ENCODE peak calls at places on chromosomes 12 and 14, in four cellular contexts. E is GDM1, L is neural crest cell, W is nucleus accumbens. O is an unnamed sample.
A peak's percentile ranks its signal among the peaks of the same experiment; 100 is the strongest.

GRCh38 chr12:15677696-15678095 is 111.5 kb downstream of the EPS8 start:
- DNase-seq in E (no peak), L (no peak), W (no peak), O (no peak)

GRCh38 chr12:121805171-121805687 is 1.4 kb downstream of the SETD1B start:
- DNase-seq in E (no peak), L (no peak), W (no peak), O (no peak)

GRCh38 chr14:37056473-37056872 is 115.9 kb downstream of the SLC25A21 start:
- DNase-seq in E (no peak), L (no peak), W (no peak), O (no peak)

GRCh38 chr12:104702565-104703139 is 245.9 kb downstream of the CHST11 start:
- DNase-seq in E (no peak), L (no peak), W (no peak), O (no peak)

GRCh38 chr12:100346660-100347059 is 10.2 kb upstream of the SLC17A8 start:
- DNase-seq in E (no peak), L (no peak), W (no peak), O (no peak)

GRCh38 chr12:116937640-116938039 is 26.9 kb downstream of the FBXW8 start:
- DNase-seq in E (no peak), L (no peak), W (no peak), O (no peak)

GRCh38 chr14:52063107-52063506 is 5.8 kb downstream of the NID2 start:
- DNase-seq in E (no peak), L (no peak), W (no peak), O (no peak)

GRCh38 chr12:87871061-87871460 is 158.1 kb downstream of the C12orf50 start:
- DNase-seq in E (no peak), L (no peak), W (no peak), O (no peak)

GRCh38 chr12:116033765-116034164 is 243.7 kb downstream of the MED13L start:
- DNase-seq in E (no peak), L (no peak), W (no peak), O (no peak)

GRCh38 chr12:87820524-87821194 is 208.5 kb downstream of the C12orf50 start:
- DNase-seq in E (no peak), L (no peak), W (no peak), O (peak; percentile 57)

GRCh38 chr14:22471545-22472121 is 117.4 kb downstream of the DAD1 start:
- DNase-seq in E (no peak), L (peak; percentile 44), W (no peak), O (peak; percentile 27)

GRCh38 chr14:95288672-95289322 is 30.9 kb downstream of the CLMN start:
- DNase-seq in E (no peak), L (no peak), W (no peak), O (no peak)

GRCh38 chr14:24430682-24431568 is 1.2 kb downstream of the KHNYN start:
- DNase-seq in E (no peak), L (no peak), W (no peak), O (no peak)

GRCh38 chr12:3218150-3218845 is 141.1 kb downstream of the TSPAN9 start:
- DNase-seq in E (no peak), L (no peak), W (peak; percentile 63), O (peak; percentile 79)

GRCh38 chr14:62162998-62163589 is 400.9 kb downstream of the SNAPC1 start:
- DNase-seq in E (peak; percentile 7), L (peak; percentile 28), W (no peak), O (peak; percentile 68)

GRCh38 chr14:100721568-100721967 is 5.1 kb upstream of the DLK1 start:
- DNase-seq in E (no peak), L (no peak), W (no peak), O (no peak)